ENCODE peak calls at places on chromosomes 13 and 19, in eight cellular contexts. P, T, N, M, S, V, U and C are unnamed samples.

GRCh38 chr19:58317481-58318072 is 9.2 kb upstream of the ZSCAN22 start:
- DNase-seq in T (no peak), V (no peak), N (no peak), M (no peak), U (peak; percentile 34), P (no peak), S (no peak), C (peak; percentile 63)

GRCh38 chr13:48320906-48321510 is 17.5 kb downstream of the RB1 start:
- DNase-seq in V (no peak), N (no peak), U (no peak), S (no peak), P (no peak), T (no peak), M (peak; percentile 50), C (no peak)

GRCh38 chr19:51187395-51188226 is 37.3 kb upstream of the CD33 start:
- DNase-seq in U (no peak), V (no peak), M (no peak), T (no peak), P (no peak), S (no peak), N (no peak), C (no peak)

GRCh38 chr13:93525087-93525486 is 298.5 kb downstream of the GPC6 start:
- DNase-seq in V (no peak), U (no peak), S (no peak), M (no peak), T (no peak), N (no peak), P (no peak), C (no peak)

GRCh38 chr19:2476451-2477140 is 669 bp downstream of the GADD45B start:
- DNase-seq in N (peak; percentile 70), P (peak; percentile 64), S (no peak), T (peak; percentile 61), U (peak; percentile 78), V (no peak), M (peak; percentile 77), C (peak; percentile 91)

GRCh38 chr19:49196527-49197240 is 39.1 kb downstream of the TRPM4 start:
- DNase-seq in V (no peak), T (no peak), U (no peak), S (peak; percentile 48), P (no peak), N (peak; percentile 39), M (no peak), C (no peak)

GRCh38 chr13:23673354-23673753 is 103.1 kb downstream of the TNFRSF19 start:
- DNase-seq in N (no peak), V (no peak), T (no peak), S (no peak), U (no peak), P (no peak), M (no peak), C (peak; percentile 95)

GRCh38 chr13:44107357-44108121 is 227.8 kb downstream of the LACC1 start:
- DNase-seq in P (no peak), S (no peak), T (no peak), V (no peak), U (no peak), N (no peak), M (no peak), C (no peak)

GRCh38 chr13:38844581-38844980 is 146.1 kb downstream of the STOML3 start:
- DNase-seq in T (no peak), V (no peak), S (no peak), M (no peak), N (no peak), U (no peak), P (no peak), C (no peak)

GRCh38 chr13:51638497-51638871 is 54.2 kb downstream of the WDFY2 start:
- DNase-seq in N (no peak), S (no peak), M (no peak), U (no peak), P (no peak), T (no peak), V (no peak), C (no peak)

GRCh38 chr19:52778811-52779210 is 7.8 kb downstream of the ZNF600 start:
- DNase-seq in S (no peak), U (no peak), P (no peak), M (no peak), N (no peak), T (no peak), V (no peak), C (peak; percentile 22)

GRCh38 chr19:1001538-1002166 is 1.4 kb downstream of the GRIN3B start:
- DNase-seq in M (peak; percentile 84), V (no peak), P (no peak), T (peak; percentile 48), U (peak; percentile 51), S (no peak), N (peak; percentile 83), C (no peak)

GRCh38 chr13:72890546-72890945 is 108.6 kb downstream of the PIBF1 start:
- DNase-seq in U (no peak), N (no peak), T (no peak), M (no peak), S (no peak), V (no peak), P (no peak), C (no peak)

GRCh38 chr19:3270908-3271307 is 46.4 kb downstream of the CELF5 start:
- DNase-seq in N (no peak), P (no peak), V (no peak), T (no peak), S (no peak), M (no peak), U (peak; percentile 64), C (peak; percentile 52)

GRCh38 chr19:39413269-39413902 is 917 bp downstream of the PLEKHG2 start:
- DNase-seq in T (peak; percentile 85), P (peak; percentile 64), N (peak; percentile 69), U (peak; percentile 33), V (no peak), S (peak; percentile 61), M (peak; percentile 80), C (peak; percentile 50)

GRCh38 chr13:77516342-77516789 is 19.1 kb upstream of the SCEL start:
- DNase-seq in N (no peak), P (no peak), S (no peak), U (no peak), V (peak; percentile 42), T (no peak), M (no peak), C (peak; percentile 51)

GRCh38 chr19:19040417-19040816 is 7.0 kb downstream of the ARMC6 start:
- DNase-seq in U (no peak), M (peak; percentile 76), S (peak; percentile 76), V (no peak), N (peak; percentile 68), P (peak; percentile 83), T (no peak), C (peak; percentile 96)

GRCh38 chr13:102402292-102402691 is 444 bp upstream of the FGF14 start:
- DNase-seq in T (no peak), P (no peak), U (no peak), V (no peak), S (no peak), N (no peak), M (no peak), C (peak; percentile 41)

GRCh38 chr13:49234741-49235140 is 13.0 kb upstream of the CDADC1 start:
- DNase-seq in U (no peak), S (no peak), P (no peak), M (no peak), T (no peak), V (no peak), N (no peak), C (no peak)

GRCh38 chr13:79481685-79482052 is 714 bp downstream of the NDFIP2 start:
- DNase-seq in N (no peak), P (no peak), T (no peak), V (no peak), U (peak; percentile 58), S (peak; percentile 19), M (no peak), C (no peak)

GRCh38 chr19:4517451-4518057 is 732 bp downstream of the PLIN4 start:
- DNase-seq in P (no peak), V (no peak), M (no peak), T (no peak), S (no peak), N (no peak), U (no peak), C (no peak)

GRCh38 chr13:105952233-105952767 is 583.2 kb downstream of the EFNB2 start:
- DNase-seq in M (no peak), S (no peak), N (no peak), V (no peak), U (no peak), P (no peak), T (no peak), C (peak; percentile 26)

GRCh38 chr13:30408319-30409101 is 13.8 kb upstream of the UBE2L5 start:
- DNase-seq in N (peak; percentile 96), T (peak; percentile 96), M (peak; percentile 98), S (peak; percentile 95), U (peak; percentile 94), P (peak; percentile 98), V (no peak), C (peak; percentile 93)
- H3K4me3 ChIP-seq in N (peak overlapping the region; percentile 49), T (peak overlapping the region; percentile 29), M (peak overlapping the region; percentile 55), S (peak overlapping the region; percentile 33), U (no peak overlapping the region), P (peak overlapping the region; percentile 18), V (peak overlapping the region; percentile 24), C (peak overlapping the region; percentile 39)

DNA sequence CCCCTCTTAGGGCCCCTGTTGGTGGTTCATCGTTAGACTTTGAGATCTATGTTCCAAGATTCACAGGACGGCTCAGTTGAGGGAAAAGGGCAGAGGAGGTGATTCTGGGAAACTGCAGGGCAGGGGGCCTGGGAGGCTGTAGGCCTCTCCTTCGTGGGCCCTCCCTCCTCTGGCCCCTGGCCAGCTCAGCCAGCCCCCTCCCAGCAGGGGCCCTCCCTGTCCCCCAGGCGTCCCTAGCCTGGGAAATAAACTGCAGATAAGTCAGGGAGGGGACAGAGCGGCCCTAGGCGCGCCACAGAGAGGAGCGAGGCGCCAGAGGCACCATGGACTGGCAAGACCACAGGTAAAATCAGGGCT is 6.5 kb downstream of the HIF3A start:
- DNase-seq in P (no peak), N (no peak), M (peak; percentile 70), T (no peak), S (no peak), V (no peak), U (no peak), C (no peak)
- H3K4me3 ChIP-seq in P (no peak overlapping the region), N (peak overlapping the region; percentile 23), M (no peak overlapping the region), T (no peak overlapping the region), S (no peak overlapping the region), V (no peak overlapping the region), U (no peak overlapping the region), C (no peak overlapping the region)

DNA sequence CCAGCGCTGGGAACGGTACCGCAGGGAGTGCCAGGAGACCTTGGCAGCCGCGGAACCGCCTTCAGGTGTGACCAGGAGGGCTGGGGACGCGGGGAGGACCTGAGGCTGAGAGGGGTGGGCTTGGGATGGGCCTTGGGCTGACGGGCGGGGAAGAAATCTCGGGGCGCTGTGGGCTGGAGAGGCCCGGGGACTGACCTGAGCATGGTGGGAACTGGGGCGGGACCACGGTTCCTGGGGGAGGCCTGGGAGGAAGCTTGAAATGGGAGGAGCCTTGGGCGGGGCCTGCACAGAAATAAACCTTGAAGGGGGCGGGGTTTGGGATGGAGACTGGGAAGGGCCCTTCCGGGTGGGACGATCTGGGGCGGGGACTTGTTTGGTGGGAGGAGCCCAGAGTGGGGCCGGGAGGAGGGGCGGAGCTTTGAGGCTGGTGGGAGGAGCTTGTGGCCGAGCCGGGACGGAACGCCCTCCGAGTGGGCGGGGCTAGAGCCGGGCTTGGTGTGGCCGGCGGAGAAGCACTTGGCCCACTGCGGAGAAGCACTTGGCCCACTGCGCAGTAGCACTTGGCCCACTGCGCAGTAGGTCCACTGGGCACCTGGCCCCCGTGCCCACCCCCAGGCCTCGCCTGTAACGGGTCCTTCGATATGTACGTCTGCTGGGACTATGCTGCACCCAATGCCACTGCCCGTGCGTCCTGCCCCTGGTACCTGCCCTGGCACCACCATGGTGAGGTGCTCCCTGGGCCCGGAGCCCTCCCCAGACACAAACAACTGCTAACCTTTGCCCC is 2.8 kb downstream of the GIPR start:
- DNase-seq in T (peak; percentile 52), M (peak; percentile 93), S (peak; percentile 84), U (peak; percentile 72), P (peak; percentile 90), N (peak; percentile 90), V (no peak), C (peak; percentile 86)
- H3K4me3 ChIP-seq in T (no peak overlapping the region), M (peak overlapping the region; percentile 35), S (no peak overlapping the region), U (no peak overlapping the region), P (no peak overlapping the region), N (peak overlapping the region; percentile 37), V (peak overlapping the region; percentile 20), C (peak overlapping the region; percentile 30)

GRCh38 chr13:40580566-40581276 is 85.7 kb downstream of the FOXO1 start:
- DNase-seq in U (no peak), T (no peak), P (no peak), S (no peak), N (no peak), V (no peak), M (no peak), C (no peak)
- H3K4me3 ChIP-seq in U (peak overlapping the region; percentile 65), T (no peak overlapping the region), P (no peak overlapping the region), S (no peak overlapping the region), N (no peak overlapping the region), V (no peak overlapping the region), M (no peak overlapping the region), C (no peak overlapping the region)